ENCODE peak calls at places on chromosomes 16 and 17, in nine cellular contexts. Q, X, L, S, T, A, V, H and M are unnamed samples.

GRCh38 chr17:48576479-48577309 is 1.5 kb downstream of the HOXB4 start:
- DNase-seq in Q (no peak), X (no peak), L (no peak), S (no peak), T (no peak), A (peak), V (no peak), H (no peak), M (no peak)

GRCh38 chr17:14214271-14214670 is 22.4 kb downstream of the CDRT15 start:
- DNase-seq in Q (no peak), X (no peak), L (no peak), S (no peak), T (no peak), A (no peak), V (no peak), H (no peak), M (no peak)

GRCh38 chr17:50268040-50268439 is 6.2 kb upstream of the TMEM92 start:
- DNase-seq in Q (no peak), X (no peak), L (peak), S (no peak), T (no peak), A (peak), V (no peak), H (peak), M (no peak)

GRCh38 chr17:39090832-39091622 is 60.4 kb downstream of the PLXDC1 start:
- DNase-seq in Q (no peak), X (no peak), L (no peak), S (no peak), T (no peak), A (no peak), V (no peak), H (no peak), M (no peak)

GRCh38 chr16:26276289-26276688 is 584.5 kb downstream of the HS3ST4 start:
- DNase-seq in Q (no peak), X (no peak), L (no peak), S (no peak), T (no peak), A (no peak), V (no peak), H (no peak), M (no peak)

GRCh38 chr16:77376358-77376757 is 58.5 kb downstream of the ADAMTS18 start:
- DNase-seq in Q (no peak), X (no peak), L (no peak), S (no peak), T (no peak), A (no peak), V (no peak), H (no peak), M (no peak)

GRCh38 chr17:35001549-35001948 is 21.2 kb downstream of the LIG3 start:
- DNase-seq in Q (no peak), X (no peak), L (no peak), S (no peak), T (no peak), A (no peak), V (no peak), H (no peak), M (no peak)

GRCh38 chr16:10961231-10961630 is 16.9 kb downstream of the CLEC16A start:
- DNase-seq in Q (no peak), X (no peak), L (no peak), S (no peak), T (no peak), A (no peak), V (no peak), H (no peak), M (peak)

GRCh38 chr16:57645691-57646387 is 17.4 kb downstream of the ADGRG1 start:
- DNase-seq in Q (no peak), X (no peak), L (no peak), S (no peak), T (no peak), A (peak), V (no peak), H (no peak), M (peak)

GRCh38 chr17:64112978-64113377 is 17.0 kb downstream of the ERN1 start:
- DNase-seq in Q (no peak), X (no peak), L (no peak), S (no peak), T (no peak), A (no peak), V (no peak), H (no peak), M (no peak)

GRCh38 chr16:66342294-66342900 is 24.1 kb upstream of the CDH5 start:
- DNase-seq in Q (no peak), X (no peak), L (no peak), S (peak), T (peak), A (no peak), V (no peak), H (no peak), M (no peak)

GRCh38 chr17:75061618-75062017 is 14.6 kb downstream of the KCTD2 start:
- DNase-seq in Q (no peak), X (no peak), L (no peak), S (no peak), T (no peak), A (no peak), V (no peak), H (no peak), M (no peak)

GRCh38 chr17:38397227-38397626 is 31.0 kb upstream of the ARHGAP23 start:
- DNase-seq in Q (no peak), X (no peak), L (no peak), S (no peak), T (no peak), A (no peak), V (no peak), H (no peak), M (no peak)

GRCh38 chr17:75574404-75575093 is 13.1 kb upstream of the MYO15B start:
- DNase-seq in Q (no peak), X (no peak), L (no peak), S (no peak), T (no peak), A (no peak), V (no peak), H (no peak), M (no peak)

GRCh38 chr16:19696961-19697360 is 21.1 kb downstream of the KNOP1 start:
- DNase-seq in Q (no peak), X (no peak), L (no peak), S (no peak), T (no peak), A (no peak), V (no peak), H (no peak), M (no peak)

GRCh38 chr16:83913234-83913633 is 14.3 kb downstream of the MLYCD start:
- DNase-seq in Q (no peak), X (no peak), L (no peak), S (no peak), T (no peak), A (no peak), V (no peak), H (no peak), M (no peak)

GRCh38 chr17:80219777-80220708 is at the start of the genes SGSH and SLC26A11:
- DNase-seq in Q (peak), X (peak), L (peak), S (peak), T (peak), A (peak), V (peak), H (peak), M (peak)

GRCh38 chr17:63497708-63498483 is 21.0 kb downstream of the ACE start:
- DNase-seq in Q (no peak), X (no peak), L (no peak), S (no peak), T (no peak), A (no peak), V (no peak), H (no peak), M (no peak)

GRCh38 chr16:70661918-70662641 is 15.7 kb downstream of the IL34 start:
- DNase-seq in Q (no peak), X (no peak), L (no peak), S (peak), T (no peak), A (peak), V (no peak), H (no peak), M (no peak)

GRCh38 chr17:38428643-38429371 is 543 bp downstream of the ARHGAP23 start:
- DNase-seq in Q (no peak), X (peak), L (peak), S (peak), T (peak), A (peak), V (peak), H (no peak), M (peak)

GRCh38 chr16:57150682-57151330 is 35.0 kb downstream of the PSME3IP1 start:
- DNase-seq in Q (peak), X (peak), L (no peak), S (no peak), T (no peak), A (peak), V (peak), H (no peak), M (no peak)

GRCh38 chr17:49482144-49482817 is 12.8 kb upstream of the NGFR start:
- DNase-seq in Q (no peak), X (no peak), L (no peak), S (no peak), T (no peak), A (no peak), V (no peak), H (no peak), M (no peak)

GRCh38 chr16:84054271-84054670 is 11.7 kb upstream of the SLC38A8 start:
- DNase-seq in Q (no peak), X (no peak), L (peak), S (peak), T (no peak), A (peak), V (no peak), H (no peak), M (peak)

GRCh38 chr17:67435122-67435521 is 58.0 kb downstream of the PITPNC1 start:
- DNase-seq in Q (no peak), X (no peak), L (peak), S (no peak), T (no peak), A (peak), V (peak), H (no peak), M (peak)

GRCh38 chr17:13792314-13792713 is 190.6 kb upstream of the HS3ST3A1 start:
- DNase-seq in Q (peak), X (no peak), L (no peak), S (no peak), T (no peak), A (no peak), V (no peak), H (no peak), M (no peak)

GRCh38 chr16:2748757-2749455 is 3.5 kb upstream of the SRRM2 start:
- DNase-seq in Q (no peak), X (peak), L (no peak), S (no peak), T (no peak), A (no peak), V (no peak), H (no peak), M (no peak)

DNA sequence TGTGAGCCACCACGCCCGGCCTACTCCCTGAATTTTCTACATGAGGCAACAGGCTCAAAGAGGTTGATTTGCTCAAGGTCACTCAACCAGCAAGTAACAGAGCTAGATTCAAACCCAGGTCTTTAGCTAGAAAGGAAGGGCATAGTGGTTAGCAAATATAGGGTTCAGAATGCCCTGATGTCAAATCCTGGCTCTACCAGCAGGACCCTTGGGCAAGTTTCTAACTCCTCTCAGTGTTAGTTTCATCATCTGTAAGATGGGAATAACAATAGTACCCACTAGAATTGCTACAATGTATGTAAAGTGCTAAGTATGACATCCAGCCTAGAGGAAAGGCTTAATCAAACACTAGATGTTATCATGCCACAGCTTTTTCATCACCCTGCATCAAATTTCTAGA is 19.1 kb upstream of the CYB5B start:
- DNase-seq in Q (no peak), X (no peak), L (no peak), S (no peak), T (no peak), A (no peak), V (no peak), H (no peak), M (no peak)
- H3K4me3 ChIP-seq in Q (no peak), X (no peak), L (no peak), S (no peak), T (no peak), A (no peak), V (no peak), H (no peak), M (no peak)

GRCh38 chr16:47481698-47482374 is 20.7 kb downstream of the PHKB start:
- DNase-seq in Q (no peak), X (no peak), L (no peak), S (no peak), T (no peak), A (no peak), V (no peak), H (no peak), M (no peak)

GRCh38 chr16:47488051-47488450 is 26.9 kb downstream of the PHKB start:
- DNase-seq in Q (no peak), X (no peak), L (no peak), S (no peak), T (no peak), A (no peak), V (no peak), H (no peak), M (no peak)

GRCh38 chr16:47490471-47490870 is 29.3 kb downstream of the PHKB start:
- DNase-seq in Q (no peak), X (no peak), L (no peak), S (no peak), T (no peak), A (no peak), V (no peak), H (no peak), M (no peak)

GRCh38 chr16:47483616-47484015 is 22.5 kb downstream of the PHKB start:
- DNase-seq in Q (no peak), X (no peak), L (no peak), S (no peak), T (no peak), A (no peak), V (no peak), H (no peak), M (no peak)

DNA sequence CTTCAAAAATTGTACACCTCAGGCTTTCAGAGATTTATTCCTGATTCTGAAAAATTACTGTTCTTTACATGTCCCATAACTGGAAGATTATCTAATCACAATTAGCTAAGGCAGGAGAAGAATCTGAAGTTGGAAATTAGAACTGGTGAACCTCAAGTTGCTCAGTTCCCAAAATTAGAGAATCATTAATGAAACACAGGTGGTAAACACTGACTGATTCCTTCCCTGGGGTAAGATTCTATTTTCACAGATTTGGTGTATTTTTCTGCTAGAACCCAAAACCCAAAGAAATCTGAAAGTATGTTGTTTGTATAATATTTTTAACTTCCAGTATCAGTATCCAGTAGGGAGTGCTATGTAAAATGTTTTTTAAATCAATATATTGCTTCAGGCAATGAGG is 25.7 kb downstream of the PHKB start:
- DNase-seq in Q (no peak), X (no peak), L (no peak), S (no peak), T (no peak), A (no peak), V (no peak), H (no peak), M (no peak)
- TF ChIP-seq POLR2A in Q (no peak), X (no peak), L (no peak), S (no peak), T (no peak), A (no peak), V (no peak), H (no peak), M (no peak)

GRCh38 chr17:42289863-42290165 is 1.5 kb downstream of the STAT5A start:
- DNase-seq in Q (no peak), X (no peak), L (no peak), S (peak), T (no peak), A (peak), V (no peak), H (no peak), M (no peak)
- H3K4me3 ChIP-seq in Q (peak), X (no peak), L (no peak), S (no peak), T (no peak), A (no peak), V (peak), H (peak), M (peak)

DNA sequence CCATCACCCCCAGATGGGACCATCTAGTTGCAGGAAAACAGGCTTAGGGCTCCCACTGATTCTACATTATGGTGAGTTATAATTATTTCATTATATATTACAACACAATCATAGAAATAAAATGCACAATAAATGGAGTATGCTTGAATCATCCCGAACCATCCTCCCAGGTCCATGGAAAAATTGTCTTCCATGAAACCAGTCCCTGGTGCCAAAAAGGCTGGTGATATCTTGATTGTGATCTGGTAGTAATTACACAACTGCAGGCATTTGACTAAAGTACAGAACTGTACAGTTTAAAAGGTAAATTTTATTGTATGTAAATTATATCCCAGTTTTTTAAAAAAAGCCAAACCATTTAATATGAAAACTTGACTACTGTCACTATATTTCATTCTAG is 7.5 kb downstream of the CEP20 start:
- DNase-seq in Q (no peak), X (no peak), L (no peak), S (no peak), T (no peak), A (no peak), V (no peak), H (no peak), M (no peak)
- TF ChIP-seq POLR2A in Q (no peak), X (no peak), L (no peak), S (no peak), T (no peak), A (no peak), V (no peak), H (no peak), M (no peak)

GRCh38 chr17:2090210-2090641 is 35.3 kb downstream of the HIC1 start:
- DNase-seq in Q (no peak), X (no peak), L (no peak), S (no peak), T (no peak), A (no peak), V (no peak), H (no peak), M (no peak)

GRCh38 chr17:2089021-2089422 is 34.1 kb downstream of the HIC1 start:
- DNase-seq in Q (no peak), X (no peak), L (no peak), S (no peak), T (no peak), A (no peak), V (no peak), H (no peak), M (no peak)

GRCh38 chr17:2085648-2085949 is 30.7 kb downstream of the HIC1 start:
- DNase-seq in Q (no peak), X (no peak), L (no peak), S (no peak), T (no peak), A (no peak), V (no peak), H (no peak), M (no peak)

GRCh38 chr17:2086306-2086705 is 31.4 kb downstream of the HIC1 start:
- DNase-seq in Q (no peak), X (no peak), L (no peak), S (no peak), T (no peak), A (no peak), V (no peak), H (no peak), M (no peak)

GRCh38 chr17:2087597-2088211 is 32.8 kb downstream of the HIC1 start:
- DNase-seq in Q (no peak), X (no peak), L (peak), S (no peak), T (no peak), A (no peak), V (no peak), H (no peak), M (peak)
- H3K4me3 ChIP-seq in Q (no peak), X (no peak), L (no peak), S (no peak), T (no peak), A (no peak), V (no peak), H (no peak), M (no peak)

DNA sequence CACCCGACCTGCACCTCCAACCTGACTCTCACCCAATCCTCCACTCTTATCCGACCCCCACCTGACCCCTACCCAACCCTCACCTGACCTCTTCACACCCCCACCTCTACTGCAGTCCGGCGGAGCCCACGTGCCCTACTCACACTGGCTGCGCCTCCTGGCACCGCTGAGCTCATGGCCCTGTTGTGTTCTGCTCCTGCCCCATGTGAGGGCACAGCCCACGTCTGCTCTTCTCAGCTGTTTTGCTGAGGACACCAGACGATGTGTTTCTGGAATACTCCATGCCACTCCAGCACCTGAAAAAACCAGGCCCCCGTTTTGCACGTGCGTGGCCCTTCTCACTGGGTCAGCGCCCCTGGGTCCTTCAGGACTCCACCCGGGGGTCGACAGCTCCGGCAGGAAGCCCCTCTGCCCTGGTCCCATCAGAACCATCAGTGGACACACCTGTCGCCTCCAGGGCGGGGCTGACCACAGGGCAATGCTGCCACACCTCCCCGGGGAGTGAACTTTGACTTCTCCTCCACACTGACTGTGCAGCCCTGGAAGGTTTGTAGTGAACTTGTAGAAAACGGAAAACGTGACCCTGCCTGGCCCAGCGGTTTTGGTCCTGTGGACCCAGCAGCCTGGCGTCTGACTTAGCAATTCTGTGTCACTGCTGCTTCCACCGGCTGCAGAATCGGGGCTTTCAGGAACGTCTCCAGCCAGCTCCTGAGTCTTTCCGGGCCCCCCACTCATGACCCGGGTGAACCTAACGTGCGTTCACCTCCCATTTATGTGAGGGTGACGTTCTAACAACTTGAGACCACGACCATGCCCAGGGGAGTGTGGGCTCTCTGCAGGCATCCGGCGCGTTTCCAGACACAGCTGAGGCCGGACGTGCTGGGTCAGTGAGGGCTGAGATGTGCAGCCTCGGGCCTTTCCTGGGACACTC is 5.7 kb upstream of the RAB40B start:
- DNase-seq in Q (no peak), X (no peak), L (peak), S (no peak), T (no peak), A (no peak), V (peak), H (no peak), M (no peak)
- TF ChIP-seq POLR2A in Q (no peak), X (no peak), L (peak), S (no peak), T (no peak), A (no peak), V (no peak), H (no peak), M (no peak)